ENCODE peak calls at places on chromosomes 16 and 17, in ten cellular contexts. D is fibroblast of the conjunctiva; J is epithelial cell of esophagus; P is AG09309; W is heart left ventricle; X is cardiac fibroblast; T is OCI-M1; C is stimulated activated CD4-positive, alpha-beta T cell treated with anti-CD3 and anti-CD28 coated beads, TNF-alpha, amount 100 ng/mL, for 24 hours; Z is activated effector memory CD4-positive, alpha-beta T cell treated with Interleukin-2 at 50 U/mL for 16 hours; F is effector memory CD8-positive, alpha-beta T cell. L is an unnamed sample.

GRCh38 chr17:968812-969766 is 10.5 kb downstream of the NXN start:
- DNase-seq in D (no peak), J (peak), P (no peak), W (no peak), X (no peak), T (no peak), C (no peak), Z (no peak), F (no peak), L (no peak)

GRCh38 chr17:71409712-71410111 is 711.1 kb upstream of the SOX9 start:
- DNase-seq in D (no peak), J (peak), P (peak), W (no peak), X (peak), T (no peak), C (no peak), Z (no peak), F (no peak), L (no peak)

GRCh38 chr17:19376799-19377198 is 1.5 kb upstream of the MAPK7 start:
- DNase-seq in D (no peak), J (peak), P (no peak), W (no peak), X (no peak), T (peak), C (no peak), Z (no peak), F (no peak), L (no peak)

GRCh38 chr16:70772493-70772892 is 28.5 kb downstream of the VAC14 start:
- DNase-seq in D (no peak), J (peak), P (no peak), W (no peak), X (peak), T (no peak), C (no peak), Z (no peak), F (no peak), L (no peak)

GRCh38 chr16:58435779-58436178 is 43.5 kb downstream of the GINS3 start:
- DNase-seq in D (no peak), J (no peak), P (no peak), W (no peak), X (no peak), T (no peak), C (no peak), Z (no peak), F (no peak), L (no peak)

GRCh38 chr17:80948961-80949450 is 42.6 kb upstream of the CHMP6 start:
- DNase-seq in D (no peak), J (no peak), P (no peak), W (no peak), X (no peak), T (no peak), C (no peak), Z (no peak), F (no peak), L (no peak)

GRCh38 chr17:58402679-58403078 is 14.7 kb downstream of the RNF43 start:
- DNase-seq in D (no peak), J (peak), P (no peak), W (no peak), X (peak), T (no peak), C (no peak), Z (no peak), F (no peak), L (peak)

GRCh38 chr17:78903101-78903779 is at the start of gene CEP295NL:
- DNase-seq in D (no peak), J (no peak), P (no peak), W (no peak), X (peak), T (no peak), C (no peak), Z (no peak), F (no peak), L (no peak)

GRCh38 chr17:79904865-79905264 is 65.6 kb upstream of the CBX4 start:
- DNase-seq in D (no peak), J (no peak), P (no peak), W (no peak), X (no peak), T (no peak), C (no peak), Z (no peak), F (no peak), L (no peak)

GRCh38 chr16:84390131-84390785 is 21.9 kb downstream of the ATP2C2 start:
- DNase-seq in D (no peak), J (peak), P (no peak), W (no peak), X (no peak), T (no peak), C (no peak), Z (no peak), F (no peak), L (no peak)

GRCh38 chr16:49419016-49419415 is 45.4 kb downstream of the C16orf78 start:
- DNase-seq in D (no peak), J (no peak), P (no peak), W (no peak), X (no peak), T (no peak), C (no peak), Z (no peak), F (no peak), L (no peak)

GRCh38 chr16:86865866-86866675 is 287.7 kb downstream of the FOXL1 start:
- DNase-seq in D (no peak), J (no peak), P (no peak), W (peak), X (no peak), T (no peak), C (no peak), Z (no peak), F (no peak), L (no peak)

GRCh38 chr17:258906-259305 is 77.5 kb upstream of the DOC2B start:
- DNase-seq in D (no peak), J (no peak), P (no peak), W (peak), X (no peak), T (no peak), C (no peak), Z (no peak), F (no peak), L (no peak)

GRCh38 chr16:58077796-58078195 is 51.4 kb downstream of the CFAP20 start:
- DNase-seq in D (no peak), J (no peak), P (no peak), W (no peak), X (no peak), T (no peak), C (no peak), Z (no peak), F (no peak), L (no peak)

GRCh38 chr17:21285164-21286065 is 904 bp downstream of the MAP2K3 start:
- DNase-seq in D (no peak), J (peak), P (no peak), W (peak), X (peak), T (peak), C (no peak), Z (no peak), F (no peak), L (no peak)

GRCh38 chr16:69937465-69937951 is 13.6 kb upstream of the CLEC18A start:
- DNase-seq in D (no peak), J (peak), P (no peak), W (no peak), X (no peak), T (no peak), C (no peak), Z (no peak), F (no peak), L (no peak)

GRCh38 chr16:47142469-47143328 is 1.0 kb downstream of the NETO2 start:
- DNase-seq in D (no peak), J (peak), P (no peak), W (peak), X (peak), T (peak), C (no peak), Z (no peak), F (peak), L (no peak)

GRCh38 chr17:393806-394717 is 41.5 kb upstream of the RPH3AL start:
- DNase-seq in D (no peak), J (peak), P (no peak), W (no peak), X (no peak), T (peak), C (no peak), Z (no peak), F (no peak), L (no peak)